ENCODE peak calls at places on chromosomes 16 and 17, in eight cellular contexts. A, Q, L, C, I, D, Y and J are unnamed samples.

GRCh38 chr17:27667656-27668487 is 36.9 kb downstream of the LGALS9 start:
- DNase-seq in A (peak), Q (no peak), L (no peak), C (no peak), I (no peak), D (no peak), Y (no peak), J (no peak)

GRCh38 chr16:23147666-23148065 is 1.6 kb downstream of the USP31 start:
- DNase-seq in A (no peak), Q (no peak), L (no peak), C (no peak), I (no peak), D (no peak), Y (no peak), J (no peak)

GRCh38 chr17:81457917-81458555 is 54.6 kb downstream of the ACTG1 start:
- DNase-seq in A (no peak), Q (no peak), L (peak), C (no peak), I (no peak), D (no peak), Y (no peak), J (no peak)

GRCh38 chr17:70539172-70539924 is 370.0 kb downstream of the KCNJ2 start:
- DNase-seq in A (no peak), Q (peak), L (no peak), C (no peak), I (no peak), D (no peak), Y (no peak), J (no peak)

GRCh38 chr17:6427284-6427781 is 7.6 kb downstream of the AIPL1 start:
- DNase-seq in A (no peak), Q (no peak), L (no peak), C (peak), I (no peak), D (peak), Y (no peak), J (peak)

GRCh38 chr17:68600123-68600880 is 865 bp downstream of the FAM20A start:
- DNase-seq in A (peak), Q (no peak), L (no peak), C (no peak), I (no peak), D (no peak), Y (no peak), J (no peak)

GRCh38 chr16:62764572-62764971 is 728.3 kb upstream of the CDH8 start:
- DNase-seq in A (no peak), Q (no peak), L (no peak), C (no peak), I (no peak), D (no peak), Y (no peak), J (no peak)

GRCh38 chr17:7284911-7285310 is 3.4 kb downstream of the SLC2A4 start:
- DNase-seq in A (no peak), Q (no peak), L (no peak), C (peak), I (no peak), D (no peak), Y (no peak), J (no peak)

GRCh38 chr16:11446566-11447119 is 101.4 kb downstream of the RMI2 start:
- DNase-seq in A (no peak), Q (no peak), L (peak), C (no peak), I (no peak), D (no peak), Y (peak), J (no peak)

GRCh38 chr16:81836279-81837054 is 57.4 kb downstream of the PLCG2 start:
- DNase-seq in A (no peak), Q (no peak), L (no peak), C (no peak), I (no peak), D (no peak), Y (no peak), J (no peak)

GRCh38 chr17:10579270-10579669 is 29.8 kb upstream of the MYH2 start:
- DNase-seq in A (no peak), Q (no peak), L (no peak), C (no peak), I (peak), D (no peak), Y (no peak), J (no peak)

GRCh38 chr17:1493291-1493980 is 950 bp upstream of the MYO1C start:
- DNase-seq in A (no peak), Q (no peak), L (no peak), C (no peak), I (no peak), D (no peak), Y (no peak), J (no peak)

GRCh38 chr16:23030001-23030400 is 119.3 kb downstream of the USP31 start:
- DNase-seq in A (no peak), Q (peak), L (no peak), C (no peak), I (no peak), D (no peak), Y (peak), J (no peak)

GRCh38 chr16:4261557-4262172 is 11.2 kb downstream of the TFAP4 start:
- DNase-seq in A (peak), Q (no peak), L (peak), C (peak), I (no peak), D (peak), Y (no peak), J (no peak)

GRCh38 chr16:74713876-74714275 is 13.2 kb upstream of the MLKL start:
- DNase-seq in A (no peak), Q (no peak), L (no peak), C (no peak), I (no peak), D (no peak), Y (no peak), J (no peak)

GRCh38 chr16:28165549-28166046 is 46.2 kb downstream of the XPO6 start:
- DNase-seq in A (no peak), Q (no peak), L (no peak), C (no peak), I (no peak), D (no peak), Y (no peak), J (no peak)

GRCh38 chr17:58328195-58329034 is at the start of gene TSPOAP1:
- DNase-seq in A (peak), Q (no peak), L (no peak), C (no peak), I (no peak), D (peak), Y (no peak), J (peak)

GRCh38 chr17:82247175-82247823 is 18.5 kb downstream of the SLC16A3 start:
- DNase-seq in A (no peak), Q (no peak), L (no peak), C (no peak), I (no peak), D (no peak), Y (no peak), J (no peak)

GRCh38 chr16:31354394-31355291 is at the start of gene ITGAX:
- DNase-seq in A (peak), Q (no peak), L (no peak), C (no peak), I (peak), D (peak), Y (no peak), J (peak)

GRCh38 chr17:45036696-45037095 is 14.7 kb downstream of the DCAKD start:
- DNase-seq in A (no peak), Q (no peak), L (no peak), C (no peak), I (no peak), D (no peak), Y (no peak), J (no peak)

GRCh38 chr16:75254359-75254837 is 3.0 kb upstream of the BCAR1 start:
- DNase-seq in A (peak), Q (no peak), L (no peak), C (peak), I (peak), D (no peak), Y (no peak), J (no peak)

GRCh38 chr16:57519796-57520360 is 16.5 kb downstream of the CCDC102A start:
- DNase-seq in A (peak), Q (peak), L (peak), C (peak), I (peak), D (peak), Y (peak), J (peak)

GRCh38 chr16:71726491-71727319 is 2.2 kb upstream of the PHLPP2 start:
- DNase-seq in A (no peak), Q (no peak), L (no peak), C (no peak), I (no peak), D (no peak), Y (no peak), J (no peak)

GRCh38 chr16:85906349-85906748 is 7.4 kb downstream of the IRF8 start:
- DNase-seq in A (no peak), Q (no peak), L (no peak), C (no peak), I (no peak), D (no peak), Y (no peak), J (no peak)

GRCh38 chr17:65813306-65813705 is 251.9 kb upstream of the AXIN2 start:
- DNase-seq in A (no peak), Q (no peak), L (no peak), C (no peak), I (no peak), D (no peak), Y (no peak), J (no peak)

GRCh38 chr16:49453983-49454382 is 80.4 kb downstream of the C16orf78 start:
- DNase-seq in A (peak), Q (no peak), L (no peak), C (no peak), I (no peak), D (no peak), Y (no peak), J (no peak)

GRCh38 chr17:58375811-58376210 is 23.8 kb upstream of the SUPT4H1 start:
- DNase-seq in A (peak), Q (no peak), L (no peak), C (no peak), I (no peak), D (no peak), Y (no peak), J (no peak)

GRCh38 chr17:26775219-26775822 is 518.6 kb upstream of the WSB1 start:
- DNase-seq in A (no peak), Q (no peak), L (no peak), C (no peak), I (no peak), D (no peak), Y (no peak), J (no peak)

GRCh38 chr16:11121909-11122692 is 133.9 kb downstream of the SOCS1 start:
- DNase-seq in A (no peak), Q (no peak), L (peak), C (no peak), I (no peak), D (no peak), Y (peak), J (no peak)

GRCh38 chr16:53515811-53516210 is 12.8 kb upstream of the AKTIP start:
- DNase-seq in A (no peak), Q (no peak), L (no peak), C (no peak), I (no peak), D (no peak), Y (no peak), J (no peak)

GRCh38 chr17:59277031-59277430 is 54.4 kb upstream of the YPEL2 start:
- DNase-seq in A (no peak), Q (no peak), L (no peak), C (no peak), I (no peak), D (no peak), Y (no peak), J (no peak)

GRCh38 chr16:50311134-50311528 is 44.8 kb downstream of the ADCY7 start:
- DNase-seq in A (no peak), Q (no peak), L (no peak), C (no peak), I (no peak), D (no peak), Y (no peak), J (no peak)

GRCh38 chr16:66717112-66717675 is 20.7 kb upstream of the CMTM4 start:
- DNase-seq in A (peak), Q (peak), L (peak), C (no peak), I (no peak), D (no peak), Y (no peak), J (no peak)

GRCh38 chr17:50132104-50132794 is 2.3 kb upstream of the SAMD14 start:
- DNase-seq in A (no peak), Q (no peak), L (no peak), C (no peak), I (no peak), D (no peak), Y (no peak), J (no peak)

GRCh38 chr17:160336-160735 is 21.1 kb downstream of the DOC2B start:
- DNase-seq in A (no peak), Q (no peak), L (no peak), C (no peak), I (no peak), D (no peak), Y (no peak), J (no peak)

GRCh38 chr16:87414251-87414680 is 22.1 kb downstream of the MAP1LC3B start:
- DNase-seq in A (no peak), Q (no peak), L (no peak), C (no peak), I (no peak), D (no peak), Y (no peak), J (no peak)

GRCh38 chr16:88634994-88635670 is 3.2 kb upstream of the IL17C start:
- DNase-seq in A (no peak), Q (no peak), L (no peak), C (peak), I (no peak), D (no peak), Y (no peak), J (no peak)